ENCODE peak calls at places on chromosomes 2 and 18, in eight cellular contexts. I is caudate nucleus, O is hypothalamus, W is HEK293T, M is IMR-90, N is NCI-H345, K is right cardiac atrium, B is EL. E is an unnamed sample.

GRCh38 chr2:147198651-147199171 is 646.1 kb upstream of the ACVR2A start:
- DNase-seq in I (no peak), O (no peak), W (no peak), M (no peak), N (peak; percentile 31), K (no peak), B (no peak), E (no peak)

GRCh38 chr2:219441451-219442205 is 7.0 kb downstream of the SPEG start:
- DNase-seq in I (peak; percentile 46), O (no peak), W (peak; percentile 85), M (peak; percentile 54), N (peak; percentile 58), K (no peak), B (peak; percentile 76), E (peak; percentile 67)

GRCh38 chr2:28979576-28980366 is 1.3 kb upstream of the TOGARAM2 start:
- DNase-seq in I (no peak), O (no peak), W (no peak), M (no peak), N (no peak), K (peak; percentile 33), B (no peak), E (peak; percentile 44)

GRCh38 chr2:26273501-26273900 is 28.8 kb downstream of the HADHB start:
- DNase-seq in I (no peak), O (no peak), W (no peak), M (peak; percentile 17), N (no peak), K (no peak), B (peak; percentile 9), E (no peak)

GRCh38 chr18:48792141-48792540 is 158.6 kb downstream of the SMAD7 start:
- DNase-seq in I (no peak), O (no peak), W (no peak), M (no peak), N (no peak), K (no peak), B (no peak), E (peak; percentile 37)

GRCh38 chr2:195382186-195382585 is 274.8 kb upstream of the SLC39A10 start:
- DNase-seq in I (no peak), O (no peak), W (no peak), M (no peak), N (no peak), K (no peak), B (no peak), E (no peak)

GRCh38 chr2:171564463-171564862 is 42.2 kb downstream of the CYBRD1 start:
- DNase-seq in I (no peak), O (no peak), W (no peak), M (peak; percentile 39), N (no peak), K (no peak), B (no peak), E (no peak)

GRCh38 chr18:48529796-48530195 is 9.0 kb upstream of the CTIF start:
- DNase-seq in I (no peak), O (no peak), W (no peak), M (peak; percentile 77), N (no peak), K (no peak), B (peak; percentile 94), E (no peak)

GRCh38 chr2:105873721-105874120 is 129.0 kb downstream of the NCK2 start:
- DNase-seq in I (no peak), O (no peak), W (no peak), M (peak; percentile 89), N (no peak), K (no peak), B (peak; percentile 89), E (no peak)

GRCh38 chr18:6487027-6487426 is 72.3 kb upstream of the L3MBTL4 start:
- DNase-seq in I (no peak), O (no peak), W (no peak), M (no peak), N (no peak), K (no peak), B (no peak), E (no peak)

GRCh38 chr2:172743143-172743542 is 7.5 kb downstream of the RAPGEF4 start:
- DNase-seq in I (peak; percentile 17), O (no peak), W (no peak), M (no peak), N (peak; percentile 84), K (no peak), B (no peak), E (no peak)

GRCh38 chr2:160014227-160014626 is 48.2 kb downstream of the PLA2R1 start:
- DNase-seq in I (no peak), O (no peak), W (no peak), M (no peak), N (no peak), K (no peak), B (no peak), E (no peak)

GRCh38 chr18:23053756-23054457 is 81.4 kb upstream of the CABLES1 start:
- DNase-seq in I (no peak), O (no peak), W (peak; percentile 67), M (peak; percentile 72), N (no peak), K (no peak), B (no peak), E (no peak)

GRCh38 chr18:48922203-48922800 is 28.5 kb downstream of the SMAD7 start:
- DNase-seq in I (no peak), O (no peak), W (no peak), M (no peak), N (no peak), K (no peak), B (no peak), E (no peak)

GRCh38 chr2:240337028-240337427 is 98.4 kb upstream of the GPC1 start:
- DNase-seq in I (no peak), O (no peak), W (no peak), M (no peak), N (no peak), K (no peak), B (no peak), E (no peak)

GRCh38 chr2:140451324-140451723 is 1671.1 kb upstream of the NXPH2 start:
- DNase-seq in I (no peak), O (no peak), W (no peak), M (no peak), N (no peak), K (no peak), B (no peak), E (no peak)

GRCh38 chr2:42567806-42568429 is 514 bp upstream of the MTA3 start:
- DNase-seq in I (peak; percentile 52), O (peak; percentile 37), W (peak; percentile 38), M (no peak), N (peak; percentile 58), K (peak; percentile 21), B (peak; percentile 28), E (no peak)

GRCh38 chr2:14288016-14288415 is 344.5 kb upstream of the LRATD1 start:
- DNase-seq in I (no peak), O (no peak), W (no peak), M (no peak), N (peak; percentile 95), K (no peak), B (no peak), E (peak; percentile 78)

GRCh38 chr2:56014075-56014730 is 90.6 kb upstream of the EFEMP1 start:
- DNase-seq in I (no peak), O (no peak), W (no peak), M (no peak), N (peak; percentile 81), K (no peak), B (no peak), E (no peak)

E was measured in RWPE2.